ENCODE peak calls at places on chromosomes 7 and 10, in seven cellular contexts. H, D, Z, P, K, C and G are unnamed samples.

GRCh38 chr7:3245077-3245476 is 56.0 kb upstream of the SDK1 start:
- DNase-seq in H (no peak), D (no peak), Z (no peak), P (no peak), K (no peak), C (no peak), G (no peak)

GRCh38 chr7:127847641-127848040 is 183.6 kb downstream of the LRRC4 start:
- DNase-seq in H (no peak), D (no peak), Z (no peak), P (no peak), K (no peak), C (no peak), G (no peak)

GRCh38 chr10:14648042-14648765 is 126.5 kb downstream of the FAM107B start:
- DNase-seq in H (no peak), D (no peak), Z (no peak), P (no peak), K (peak; percentile 63), C (no peak), G (peak; percentile 91)

GRCh38 chr7:48876087-48876486 is 48.3 kb upstream of the CDC14C start:
- DNase-seq in H (no peak), D (no peak), Z (no peak), P (no peak), K (no peak), C (no peak), G (no peak)

GRCh38 chr7:44384586-44385383 is 59.4 kb upstream of the CAMK2B start:
- DNase-seq in H (no peak), D (no peak), Z (no peak), P (no peak), K (no peak), C (peak; percentile 20), G (no peak)

GRCh38 chr10:34565934-34566333 is 249.2 kb downstream of the PARD3 start:
- DNase-seq in H (no peak), D (no peak), Z (no peak), P (no peak), K (no peak), C (no peak), G (no peak)

GRCh38 chr10:121928528-121928884 is 675 bp upstream of the ATE1 start:
- DNase-seq in H (no peak), D (no peak), Z (no peak), P (no peak), K (no peak), C (no peak), G (no peak)

GRCh38 chr7:137073571-137074325 is 205.3 kb downstream of the CHRM2 start:
- DNase-seq in H (no peak), D (no peak), Z (no peak), P (no peak), K (no peak), C (no peak), G (no peak)

GRCh38 chr7:96321041-96321669 is 743 bp downstream of the SLC25A13 start:
- DNase-seq in H (peak; percentile 84), D (peak; percentile 88), Z (peak; percentile 93), P (peak; percentile 77), K (peak; percentile 87), C (peak; percentile 80), G (peak; percentile 89)

GRCh38 chr10:86798636-86799035 is 42.2 kb downstream of the BMPR1A start:
- DNase-seq in H (no peak), D (no peak), Z (no peak), P (no peak), K (no peak), C (no peak), G (no peak)

GRCh38 chr7:19442016-19442785 is 266.6 kb downstream of the POLR1F start:
- DNase-seq in H (peak; percentile 3), D (no peak), Z (peak; percentile 15), P (peak; percentile 50), K (peak; percentile 33), C (no peak), G (peak; percentile 30)

GRCh38 chr10:13528138-13528874 is 508 bp downstream of the BEND7 start:
- DNase-seq in H (peak; percentile 18), D (no peak), Z (peak; percentile 18), P (no peak), K (peak; percentile 83), C (no peak), G (peak; percentile 29)

GRCh38 chr10:59290448-59290847 is 71.9 kb downstream of the FAM13C start:
- DNase-seq in H (no peak), D (peak; percentile 4), Z (no peak), P (no peak), K (peak; percentile 7), C (no peak), G (no peak)

GRCh38 chr7:21383217-21383832 is 44.6 kb upstream of the SP4 start:
- DNase-seq in H (no peak), D (no peak), Z (no peak), P (no peak), K (no peak), C (no peak), G (no peak)

DNA sequence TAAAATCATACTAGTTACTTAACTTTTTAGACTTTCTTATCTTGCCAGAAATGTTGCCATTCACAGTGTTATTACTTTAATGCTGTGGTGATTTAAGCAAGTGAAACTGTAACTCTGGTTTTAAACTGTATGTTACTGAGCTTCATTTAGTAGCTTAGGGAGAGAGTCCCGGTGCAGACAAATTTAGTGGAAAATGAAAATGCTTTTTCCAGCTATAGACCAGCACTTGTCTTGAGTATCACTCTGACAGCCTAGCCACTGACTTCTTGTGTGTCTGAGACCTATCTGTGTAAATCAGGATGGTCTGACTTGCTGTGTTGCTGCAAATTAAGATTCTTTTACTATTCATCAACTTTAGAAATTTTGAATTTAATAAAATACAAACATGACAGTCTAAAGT is 200.8 kb downstream of the CACNB2 start:
- DNase-seq in H (no peak), D (no peak), Z (no peak), P (no peak), K (no peak), C (no peak), G (no peak)
- H3K4me3 ChIP-seq in H (no peak overlapping the region), D (no peak overlapping the region), Z (no peak overlapping the region), P (no peak overlapping the region), K (no peak overlapping the region), C (no peak overlapping the region), G (no peak overlapping the region)

GRCh38 chr10:99344715-99345114 is 15.6 kb downstream of the CNNM1 start:
- DNase-seq in H (no peak), D (no peak), Z (no peak), P (no peak), K (no peak), C (no peak), G (no peak)

GRCh38 chr10:99345350-99345749 is 16.2 kb downstream of the CNNM1 start:
- DNase-seq in H (peak; percentile 44), D (no peak), Z (no peak), P (no peak), K (no peak), C (no peak), G (no peak)

GRCh38 chr10:99347672-99348071 is 18.5 kb downstream of the CNNM1 start:
- DNase-seq in H (no peak), D (no peak), Z (no peak), P (no peak), K (no peak), C (no peak), G (no peak)

GRCh38 chr10:99343262-99343661 is 14.1 kb downstream of the CNNM1 start:
- DNase-seq in H (no peak), D (no peak), Z (no peak), P (no peak), K (no peak), C (no peak), G (no peak)

GRCh38 chr10:99346247-99346646 is 17.1 kb downstream of the CNNM1 start:
- DNase-seq in H (no peak), D (no peak), Z (no peak), P (no peak), K (peak; percentile 36), C (no peak), G (no peak)
- TF ChIP-seq MAX in H (no peak), D (no peak), Z (no peak), P (no peak), K (no peak), C (no peak), G (no peak)

DNA sequence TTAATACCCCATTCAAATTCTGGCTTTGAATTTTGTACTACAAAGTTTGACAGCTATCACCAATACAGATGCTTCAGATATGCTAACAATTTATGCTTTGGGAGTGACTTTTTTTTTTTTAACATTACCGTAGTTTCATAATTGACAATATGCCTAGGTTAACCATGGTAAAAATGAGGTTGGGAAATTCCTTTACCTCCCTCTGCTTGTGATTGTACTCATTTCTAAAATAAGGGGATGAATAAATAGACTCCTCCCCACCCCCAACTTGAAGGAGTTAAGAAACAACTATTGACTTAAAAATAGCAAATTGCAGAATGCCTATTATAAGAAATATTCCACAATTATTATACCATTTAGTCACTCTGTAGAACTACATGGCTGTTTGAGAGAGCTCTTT is 117.8 kb upstream of the HGF start:
- DNase-seq in H (no peak), D (no peak), Z (no peak), P (no peak), K (no peak), C (no peak), G (no peak)
- H3K4me3 ChIP-seq in H (no peak overlapping the region), D (no peak overlapping the region), Z (no peak overlapping the region), P (no peak overlapping the region), K (no peak overlapping the region), C (no peak overlapping the region), G (no peak overlapping the region)

DNA sequence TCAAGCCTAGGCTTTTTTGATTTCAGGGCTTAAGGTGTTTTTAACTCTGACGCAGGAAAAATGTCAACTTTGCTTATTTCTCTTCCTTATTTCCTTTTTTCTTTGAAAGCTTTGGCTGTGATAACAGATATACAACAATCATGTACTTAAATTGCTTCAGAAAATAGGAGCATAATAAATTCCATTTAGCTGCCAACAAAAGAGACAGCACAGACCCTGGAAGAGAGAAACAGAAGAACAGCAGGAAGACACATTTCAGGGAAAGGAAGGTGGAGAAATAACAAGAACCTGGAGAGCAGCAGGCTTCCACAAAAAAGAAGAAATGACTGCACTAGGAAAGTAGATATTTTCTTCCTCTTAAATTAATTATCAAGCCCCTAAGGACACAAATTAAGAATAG is 61.6 kb downstream of the IQUB start:
- DNase-seq in H (no peak), D (no peak), Z (no peak), P (no peak), K (no peak), C (no peak), G (no peak)
- TF ChIP-seq MAX in H (no peak), D (no peak), Z (no peak), P (no peak), K (no peak), C (no peak), G (no peak)